ENCODE peak calls at places on chromosome 21, in eight cellular contexts. S is nucleus accumbens, L is D341Med, W is AG04449, J is skeletal muscle cell, X is OCI-LY7, I is right cardiac atrium, Y is H54. R is an unnamed sample.

GRCh38 chr21:45012661-45013270 is 61.6 kb upstream of the ADARB1 start:
- DNase-seq in S (no peak), L (no peak), W (no peak), J (no peak), X (no peak), I (no peak), Y (peak), R (no peak)

GRCh38 chr21:9008636-9009035 is 1512.7 kb upstream of the TPTE start:
- DNase-seq in S (no peak), L (no peak), W (no peak), J (no peak), X (no peak), I (no peak), Y (no peak), R (no peak)

GRCh38 chr21:24896735-24897124 is 710.6 kb downstream of the MRPL39 start:
- DNase-seq in S (no peak), L (no peak), W (no peak), J (no peak), X (no peak), I (no peak), Y (no peak), R (no peak)

GRCh38 chr21:36806103-36806502 is 107.2 kb downstream of the SIM2 start:
- DNase-seq in S (no peak), L (no peak), W (no peak), J (no peak), X (no peak), I (no peak), Y (no peak), R (no peak)

GRCh38 chr21:42973309-42973990 is 912 bp upstream of the PKNOX1 start:
- DNase-seq in S (no peak), L (no peak), W (no peak), J (no peak), X (no peak), I (no peak), Y (no peak), R (no peak)

GRCh38 chr21:16211339-16212303 is 481.8 kb downstream of the USP25 start:
- DNase-seq in S (no peak), L (no peak), W (no peak), J (no peak), X (no peak), I (no peak), Y (no peak), R (no peak)

GRCh38 chr21:46515109-46515508 is 56.4 kb downstream of the DIP2A start:
- DNase-seq in S (peak), L (no peak), W (no peak), J (no peak), X (peak), I (peak), Y (no peak), R (no peak)

GRCh38 chr21:28856588-28857250 is 136.0 kb downstream of the LTN1 start:
- DNase-seq in S (no peak), L (no peak), W (no peak), J (no peak), X (no peak), I (peak), Y (no peak), R (no peak)

GRCh38 chr21:35204850-35205564 is 155.9 kb upstream of the RUNX1 start:
- DNase-seq in S (peak), L (no peak), W (peak), J (peak), X (peak), I (peak), Y (peak), R (peak)

GRCh38 chr21:20739421-20739820 is 258.8 kb upstream of the NCAM2 start:
- DNase-seq in S (no peak), L (peak), W (no peak), J (no peak), X (no peak), I (no peak), Y (no peak), R (no peak)

GRCh38 chr21:46560568-46561447 is 44.1 kb downstream of the S100B start:
- DNase-seq in S (no peak), L (peak), W (no peak), J (no peak), X (peak), I (no peak), Y (no peak), R (no peak)

GRCh38 chr21:45305831-45306230 is 18.1 kb upstream of the POFUT2 start:
- DNase-seq in S (no peak), L (no peak), W (no peak), J (no peak), X (no peak), I (peak), Y (no peak), R (no peak)

GRCh38 chr21:32698286-32698685 is 29.5 kb downstream of the SYNJ1 start:
- DNase-seq in S (no peak), L (no peak), W (no peak), J (no peak), X (no peak), I (no peak), Y (no peak), R (no peak)

GRCh38 chr21:45295576-45296365 is 8.1 kb upstream of the POFUT2 start:
- DNase-seq in S (no peak), L (no peak), W (peak), J (peak), X (no peak), I (no peak), Y (peak), R (peak)

GRCh38 chr21:20187028-20187427 is 811.2 kb upstream of the NCAM2 start:
- DNase-seq in S (no peak), L (no peak), W (no peak), J (no peak), X (no peak), I (no peak), Y (no peak), R (no peak)

GRCh38 chr21:21236981-21237380 is 238.8 kb downstream of the NCAM2 start:
- DNase-seq in S (no peak), L (peak), W (no peak), J (no peak), X (no peak), I (no peak), Y (no peak), R (no peak)

GRCh38 chr21:14538477-14538876 is 7.6 kb downstream of the SAMSN1 start:
- DNase-seq in S (no peak), L (no peak), W (no peak), J (no peak), X (no peak), I (no peak), Y (no peak), R (no peak)

GRCh38 chr21:42426424-42426823 is 22.7 kb downstream of the UBASH3A start:
- DNase-seq in S (no peak), L (no peak), W (no peak), J (no peak), X (no peak), I (no peak), Y (no peak), R (no peak)

GRCh38 chr21:38985423-38986378 is 180.0 kb downstream of the ETS2 start:
- DNase-seq in S (no peak), L (no peak), W (peak), J (peak), X (no peak), I (peak), Y (peak), R (peak)

GRCh38 chr21:26210614-26211013 is 40.0 kb upstream of the APP start:
- DNase-seq in S (no peak), L (no peak), W (no peak), J (no peak), X (no peak), I (no peak), Y (no peak), R (no peak)

GRCh38 chr21:38242036-38242435 is 14.8 kb upstream of the KCNJ15 start:
- DNase-seq in S (no peak), L (no peak), W (no peak), J (no peak), X (no peak), I (no peak), Y (no peak), R (no peak)

GRCh38 chr21:14916676-14917141 is 148.1 kb downstream of the NRIP1 start:
- DNase-seq in S (no peak), L (no peak), W (peak), J (no peak), X (no peak), I (no peak), Y (no peak), R (no peak)

GRCh38 chr21:45871616-45872236 is 109.8 kb upstream of the COL6A1 start:
- DNase-seq in S (no peak), L (no peak), W (no peak), J (no peak), X (no peak), I (no peak), Y (no peak), R (no peak)

GRCh38 chr21:41847066-41847804 is 31.9 kb downstream of the PRDM15 start:
- DNase-seq in S (no peak), L (no peak), W (no peak), J (no peak), X (no peak), I (no peak), Y (no peak), R (peak)

GRCh38 chr21:15604424-15604823 is 125.4 kb upstream of the USP25 start:
- DNase-seq in S (no peak), L (no peak), W (no peak), J (peak), X (no peak), I (no peak), Y (no peak), R (peak)

GRCh38 chr21:35528109-35529042 is 479.3 kb upstream of the RUNX1 start:
- DNase-seq in S (no peak), L (no peak), W (no peak), J (no peak), X (peak), I (peak), Y (no peak), R (no peak)

GRCh38 chr21:42232176-42232825 is 13.4 kb downstream of the ABCG1 start:
- DNase-seq in S (no peak), L (no peak), W (no peak), J (no peak), X (peak), I (no peak), Y (no peak), R (no peak)

GRCh38 chr21:42085246-42086077 is 14.3 kb downstream of the UMODL1 start:
- DNase-seq in S (no peak), L (no peak), W (no peak), J (no peak), X (no peak), I (no peak), Y (no peak), R (no peak)

GRCh38 chr21:16079830-16080229 is 350.0 kb downstream of the USP25 start:
- DNase-seq in S (no peak), L (no peak), W (no peak), J (peak), X (no peak), I (no peak), Y (no peak), R (no peak)

GRCh38 chr21:45151484-45152115 is 77.2 kb downstream of the ADARB1 start:
- DNase-seq in S (no peak), L (peak), W (no peak), J (no peak), X (peak), I (no peak), Y (no peak), R (no peak)

GRCh38 chr21:42539931-42540343 is 26.3 kb downstream of the SLC37A1 start:
- DNase-seq in S (no peak), L (peak), W (no peak), J (no peak), X (peak), I (no peak), Y (no peak), R (no peak)

GRCh38 chr21:26148071-26148470 is 22.5 kb downstream of the APP start:
- DNase-seq in S (no peak), L (no peak), W (no peak), J (no peak), X (no peak), I (no peak), Y (peak), R (no peak)

GRCh38 chr21:28771790-28772501 is 220.7 kb downstream of the LTN1 start:
- DNase-seq in S (no peak), L (no peak), W (peak), J (peak), X (no peak), I (no peak), Y (no peak), R (peak)

GRCh38 chr21:42248783-42249597 is 30.1 kb downstream of the ABCG1 start:
- DNase-seq in S (no peak), L (no peak), W (no peak), J (no peak), X (peak), I (no peak), Y (no peak), R (no peak)

GRCh38 chr21:37087188-37087587 is 14.1 kb downstream of the TTC3 start:
- DNase-seq in S (no peak), L (peak), W (no peak), J (no peak), X (no peak), I (no peak), Y (no peak), R (no peak)

GRCh38 chr21:37472581-37472980 is 106.0 kb downstream of the DYRK1A start:
- DNase-seq in S (no peak), L (no peak), W (no peak), J (no peak), X (no peak), I (no peak), Y (no peak), R (no peak)

GRCh38 chr21:20424943-20425342 is 573.3 kb upstream of the NCAM2 start:
- DNase-seq in S (no peak), L (no peak), W (no peak), J (no peak), X (no peak), I (no peak), Y (no peak), R (no peak)

R was measured in GM04503.